ENCODE peak calls at places on chromosome 10, in four cellular contexts. S is fibroblast of lung, K is GM23248, E is SJSA1. C is an unnamed sample. For H3K9me3, the result is how much of the 10 kb centered on the place peaks cover.

GRCh38 chr10:112838784-112839481 is 111.1 kb upstream of the TCF7L2 start:
- DNase-seq in E (no peak), S (no peak), K (no peak), C (no peak)

GRCh38 chr10:5964736-5965135 is 12.6 kb downstream of the IL15RA start:
- DNase-seq in S (no peak), E (peak), K (no peak), C (no peak)

GRCh38 chr10:121900443-121901174 is 27.2 kb downstream of the ATE1 start:
- DNase-seq in E (no peak), S (peak), K (peak), C (no peak)

GRCh38 chr10:64115913-64116643 is 594.9 kb downstream of the REEP3 start:
- DNase-seq in S (no peak), E (no peak), K (peak), C (no peak)

GRCh38 chr10:12709516-12709915 is 292.0 kb downstream of the CCDC3 start:
- DNase-seq in K (peak), E (no peak), S (peak), C (no peak)

GRCh38 chr10:89118091-89118490 is 89.0 kb downstream of the CH25H start:
- DNase-seq in K (peak), E (no peak), S (peak), C (no peak)

GRCh38 chr10:71604324-71605018 is 115.1 kb downstream of the C10orf105 start:
- DNase-seq in E (no peak), S (peak), K (peak), C (no peak)

GRCh38 chr10:25522946-25523608 is 348.3 kb downstream of the GPR158 start:
- DNase-seq in S (peak), E (no peak), K (no peak), C (no peak)

GRCh38 chr10:12925845-12926244 is 75.7 kb downstream of the CCDC3 start:
- DNase-seq in E (no peak), K (no peak), S (no peak), C (peak)

GRCh38 chr10:11015371-11015934 is 2.2 kb upstream of the CELF2 start:
- DNase-seq in S (no peak), K (peak), E (no peak), C (no peak)

GRCh38 chr10:14820010-14820774 is 17.6 kb downstream of the CDNF start:
- DNase-seq in K (peak), S (peak), E (peak), C (no peak)

GRCh38 chr10:6102128-6102527 is 13.3 kb downstream of the RBM17 start:
- DNase-seq in E (no peak), K (no peak), S (no peak), C (peak)

GRCh38 chr10:104521901-104522827 is 118.9 kb upstream of the SORCS3 start:
- DNase-seq in E (no peak), K (no peak), S (no peak), C (no peak)

GRCh38 chr10:86311176-86311575 is 55.4 kb downstream of the GRID1 start:
- DNase-seq in E (no peak), S (no peak), K (no peak), C (no peak)

GRCh38 chr10:7248148-7248547 is 162.7 kb downstream of the SFMBT2 start:
- DNase-seq in K (no peak), S (no peak), E (no peak), C (no peak)

GRCh38 chr10:98055875-98056516 is 25.6 kb upstream of the CRTAC1 start:
- DNase-seq in K (no peak), S (peak), E (no peak), C (no peak)

GRCh38 chr10:53276797-53277196 is 504.2 kb upstream of the MBL2 start:
- DNase-seq in S (no peak), K (no peak), E (no peak), C (no peak)

GRCh38 chr10:7411671-7412481 is 1.0 kb upstream of the SFMBT2 start:
- DNase-seq in S (no peak), K (no peak), E (no peak), C (no peak)

GRCh38 chr10:85280014-85280413 is 951.6 kb downstream of the CCSER2 start:
- DNase-seq in E (peak), S (no peak), K (no peak), C (peak)

GRCh38 chr10:78639629-78640028 is 429.1 kb upstream of the ZMIZ1 start:
- DNase-seq in E (no peak), S (no peak), K (no peak), C (peak)

GRCh38 chr10:18681971-18682403 is 22.8 kb downstream of the ARL5B start:
- DNase-seq in K (peak), S (peak), E (no peak), C (no peak)

GRCh38 chr10:47358457-47358856 is 10.3 kb downstream of the RBP3 start:
- DNase-seq in K (no peak), S (no peak), E (no peak), C (peak)

GRCh38 chr10:75019360-75019759 is 92.1 kb upstream of the SAMD8 start:
- DNase-seq in E (no peak), K (peak), S (peak), C (no peak)

GRCh38 chr10:60257767-60258428 is 131.8 kb downstream of the ANK3 start:
- DNase-seq in S (no peak), E (no peak), K (no peak), C (no peak)

GRCh38 chr10:49298666-49298989 is 342 bp upstream of the C10orf71 start:
- DNase-seq in K (peak), S (no peak), E (no peak), C (no peak)

GRCh38 chr10:116769368-116769767 is 27.0 kb upstream of the HSPA12A start:
- DNase-seq in S (no peak), K (no peak), E (no peak), C (no peak)

GRCh38 chr10:101829561-101830315 is 11.5 kb upstream of the OGA start:
- DNase-seq in S (no peak), K (peak), E (no peak), C (peak)

GRCh38 chr10:101070098-101070497 is 8.3 kb downstream of the KAZALD1 start:
- DNase-seq in S (no peak), K (peak), E (no peak), C (no peak)

GRCh38 chr10:62815373-62816111 is 624 bp downstream of the EGR2 start:
- DNase-seq in K (peak), E (no peak), S (peak), C (peak)

GRCh38 chr10:35388682-35389081 is 52.4 kb downstream of the CCNY start:
- DNase-seq in S (no peak), E (no peak), K (no peak), C (no peak)
- H3K9me3 ChIP-seq in S (under half), E (under half), K (under half), C (under half)

GRCh38 chr10:58360412-58361004 is 24.7 kb upstream of the TFAM start:
- DNase-seq in E (no peak), K (no peak), S (no peak), C (no peak)

GRCh38 chr10:58358947-58359346 is 24.1 kb downstream of the UBE2D1 start:
- DNase-seq in K (no peak), S (no peak), E (no peak), C (no peak)

GRCh38 chr10:58359541-58359940 is 24.7 kb downstream of the UBE2D1 start:
- DNase-seq in S (no peak), E (no peak), K (no peak), C (no peak)

GRCh38 chr10:58361353-58361752 is 23.9 kb upstream of the TFAM start:
- DNase-seq in K (no peak), E (no peak), S (no peak), C (no peak)

DNA sequence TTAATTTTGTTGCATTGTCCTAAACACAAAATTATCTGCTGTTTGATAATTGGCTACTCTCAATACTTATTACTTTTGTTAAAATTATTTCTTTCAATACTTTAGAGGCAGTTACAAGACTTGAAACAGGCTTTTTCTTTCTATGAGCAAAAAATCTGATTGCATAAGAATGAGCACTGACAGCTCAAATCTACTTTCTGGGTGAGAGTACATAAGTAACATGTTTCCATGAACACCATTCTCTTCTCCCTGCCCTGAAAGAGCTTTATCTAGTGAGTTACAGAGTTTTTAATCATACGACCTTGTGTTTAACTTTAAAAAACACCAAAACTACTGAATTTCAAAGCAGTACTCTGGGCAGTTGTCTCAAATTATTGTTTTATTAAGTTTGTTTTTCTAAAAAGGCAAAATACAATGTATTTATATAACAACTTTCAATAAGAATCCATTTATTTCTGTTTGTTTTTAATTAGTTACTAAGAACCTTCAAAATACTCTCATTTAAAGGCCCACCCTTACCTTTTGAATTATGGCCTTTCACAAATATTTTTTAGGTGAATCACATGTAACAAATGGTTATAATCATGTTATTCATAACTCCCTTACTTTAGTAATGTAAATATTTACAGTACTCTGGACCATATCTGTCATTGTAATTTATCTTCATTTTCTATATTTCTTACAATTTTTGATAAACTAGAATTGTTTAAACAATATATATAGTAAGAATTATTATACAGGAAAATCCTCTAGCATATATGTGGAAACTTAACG is 23.0 kb upstream of the TFAM start:
- DNase-seq in K (no peak), E (no peak), S (no peak), C (no peak)
- H3K27ac ChIP-seq in K (no peak), E (no peak), S (no peak), C (no peak)

DNA sequence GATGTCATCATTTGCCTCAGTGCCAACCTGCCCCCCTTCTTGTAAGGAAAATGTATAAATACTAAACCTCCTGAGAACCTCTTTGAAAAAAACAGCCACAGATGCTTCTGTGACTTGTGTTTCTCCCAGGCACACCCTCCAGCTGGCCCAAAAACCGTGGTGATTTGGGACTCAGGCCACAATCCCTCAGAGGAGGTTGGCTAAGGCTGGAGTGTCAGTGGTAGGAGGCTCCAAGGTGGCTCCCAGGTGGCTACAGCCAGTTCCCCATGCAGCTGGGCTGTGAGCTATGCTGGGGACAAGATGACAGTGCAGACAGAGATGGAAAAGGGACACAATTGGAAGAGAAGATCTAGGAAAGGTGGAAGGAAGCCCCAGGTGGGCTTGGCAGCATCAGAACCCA is 104.7 kb downstream of the CPXM2 start:
- DNase-seq in K (no peak), E (peak), S (no peak), C (no peak)
- H3K9me3 ChIP-seq in K (under half), E (under half), S (under half), C (under half)

GRCh38 chr10:88110355-88110754 is 246.9 kb downstream of the PTEN start:
- DNase-seq in S (peak), K (peak), E (peak), C (no peak)

GRCh38 chr10:88107296-88107695 is 243.9 kb downstream of the PTEN start:
- DNase-seq in E (no peak), K (no peak), S (no peak), C (no peak)

GRCh38 chr10:88106348-88106747 is 242.9 kb downstream of the PTEN start:
- DNase-seq in S (no peak), K (no peak), E (no peak), C (no peak)

GRCh38 chr10:88107698-88108097 is 244.3 kb downstream of the PTEN start:
- DNase-seq in E (no peak), K (no peak), S (no peak), C (no peak)

GRCh38 chr10:88108115-88108610 is 244.7 kb downstream of the PTEN start:
- DNase-seq in E (no peak), K (peak), S (no peak), C (no peak)
- H3K27ac ChIP-seq in E (no peak), K (no peak), S (no peak), C (no peak)

GRCh38 chr10:131698986-131699385 is 201.8 kb upstream of the PPP2R2D start:
- DNase-seq in S (no peak), E (peak), K (no peak), C (no peak)

GRCh38 chr10:131700032-131700431 is 200.8 kb upstream of the PPP2R2D start:
- DNase-seq in E (peak), K (no peak), S (no peak), C (no peak)

GRCh38 chr10:131700506-131700905 is 200.3 kb upstream of the PPP2R2D start:
- DNase-seq in K (no peak), S (no peak), E (peak), C (no peak)

GRCh38 chr10:131697461-131698128 is 203.2 kb upstream of the PPP2R2D start:
- DNase-seq in E (peak), S (no peak), K (peak), C (no peak)

GRCh38 chr10:131698232-131698631 is 202.6 kb upstream of the PPP2R2D start:
- DNase-seq in K (no peak), S (no peak), E (peak), C (no peak)
- H3K9me3 ChIP-seq in K (under half), S (under half), E (under half), C (under half)

GRCh38 chr10:77513783-77514331 is 123.8 kb downstream of the KCNMA1 start:
- DNase-seq in K (peak), S (peak), E (peak), C (no peak)
- H3K27ac ChIP-seq in K (peak), S (no peak), E (no peak), C (no peak)

GRCh38 chr10:42543840-42544372 is 94.5 kb downstream of the ZNF33B start:
- DNase-seq in E (no peak), K (no peak), S (no peak), C (no peak)
- H3K9me3 ChIP-seq in E (under half), K (under half), S (under half), C (under half)

GRCh38 chr10:95664543-95664942 is 8.0 kb upstream of the ALDH18A1 start:
- DNase-seq in S (no peak), K (no peak), E (no peak), C (no peak)
- H3K27ac ChIP-seq in S (no peak), K (no peak), E (no peak), C (no peak)

GRCh38 chr10:133528845-133529575 is 1.8 kb downstream of the CYP2E1 start:
- DNase-seq in K (peak), S (peak), E (no peak), C (no peak)
- H3K9me3 ChIP-seq in K (under half), S (under half), E (under half), C (under half)